ENCODE peak calls at places on chromosomes 7 and 10, in eight cellular contexts. U is HFFc6, F is AG04450, G is HCT116, Z is psoas muscle, B is bronchial epithelial cell, P is natural killer cell, K is nephron progenitor cell. J is an unnamed sample.
A peak's percentile ranks its signal among the peaks of the same experiment; 100 is the strongest.

GRCh38 chr10:79145174-79145483 is 76.4 kb downstream of the ZMIZ1 start:
- DNase-seq in U (no peak), Z (no peak), B (no peak), F (no peak), K (no peak), P (no peak), G (no peak), J (no peak)

GRCh38 chr10:36574212-36574611 is 551.2 kb upstream of the ANKRD30A start:
- DNase-seq in U (no peak), F (no peak), P (no peak), K (no peak), B (no peak), Z (no peak), G (no peak), J (no peak)

GRCh38 chr7:36314491-36314890 is 75.2 kb upstream of the ANLN start:
- DNase-seq in U (no peak), Z (no peak), P (no peak), G (no peak), K (no peak), B (no peak), F (no peak), J (no peak)

GRCh38 chr7:28330384-28331070 is 81.8 kb upstream of the CREB5 start:
- DNase-seq in G (no peak), F (no peak), P (no peak), Z (no peak), U (no peak), K (no peak), B (peak; percentile 22), J (no peak)

GRCh38 chr7:2523461-2523905 is 3.9 kb downstream of the LFNG start:
- DNase-seq in U (no peak), P (no peak), B (peak; percentile 71), Z (no peak), G (no peak), K (no peak), F (no peak), J (no peak)

GRCh38 chr10:28897617-28898464 is 220.5 kb downstream of the BAMBI start:
- DNase-seq in G (no peak), U (no peak), F (no peak), Z (no peak), K (no peak), B (no peak), P (no peak), J (no peak)

GRCh38 chr7:22601812-22602568 is 102.0 kb upstream of the STEAP1B start:
- DNase-seq in P (no peak), U (peak; percentile 84), F (no peak), Z (no peak), K (no peak), G (no peak), B (peak; percentile 38), J (no peak)

GRCh38 chr10:99938563-99938962 is 71.2 kb downstream of the DNMBP start:
- DNase-seq in K (no peak), B (no peak), Z (no peak), G (no peak), F (no peak), U (no peak), P (no peak), J (no peak)

GRCh38 chr7:151829707-151830106 is 47.2 kb downstream of the PRKAG2 start:
- DNase-seq in P (no peak), F (no peak), B (no peak), Z (peak; percentile 29), K (no peak), U (no peak), G (no peak), J (no peak)

GRCh38 chr7:101615446-101615845 is 13.7 kb downstream of the MYL10 start:
- DNase-seq in U (no peak), B (no peak), K (no peak), G (no peak), F (no peak), Z (no peak), P (no peak), J (no peak)

GRCh38 chr7:130179631-130180030 is 25.6 kb downstream of the TMEM209 start:
- DNase-seq in B (no peak), K (no peak), G (no peak), U (no peak), Z (no peak), P (no peak), F (no peak), J (no peak)

GRCh38 chr10:45410807-45411606 is 37.0 kb downstream of the ALOX5 start:
- DNase-seq in Z (no peak), K (no peak), U (no peak), G (no peak), P (no peak), B (no peak), F (no peak), J (no peak)

GRCh38 chr10:5528989-5529701 is 4.4 kb downstream of the CALML3 start:
- DNase-seq in P (no peak), G (no peak), K (no peak), Z (peak; percentile 28), B (no peak), F (no peak), U (no peak), J (no peak)

GRCh38 chr10:22570733-22571430 is 143.5 kb downstream of the PIP4K2A start:
- DNase-seq in P (peak; percentile 27), G (no peak), Z (no peak), K (no peak), U (no peak), B (no peak), F (no peak), J (no peak)

GRCh38 chr10:7007575-7008190 is 403.2 kb downstream of the SFMBT2 start:
- DNase-seq in Z (no peak), K (no peak), P (no peak), G (no peak), U (no peak), B (no peak), F (no peak), J (no peak)

GRCh38 chr10:81838950-81839349 is 36.0 kb upstream of the NRG3 start:
- DNase-seq in G (no peak), B (no peak), P (no peak), K (peak; percentile 20), U (no peak), F (no peak), Z (no peak), J (no peak)

GRCh38 chr7:139562491-139562890 is 39.0 kb downstream of the CLEC2L start:
- DNase-seq in U (no peak), P (no peak), Z (no peak), G (no peak), K (no peak), F (no peak), B (no peak), J (no peak)

GRCh38 chr7:139559364-139560105 is 36.0 kb downstream of the CLEC2L start:
- DNase-seq in G (no peak), F (no peak), Z (no peak), U (no peak), B (no peak), P (no peak), K (no peak), J (peak; percentile 10)

GRCh38 chr7:139560678-139561077 is 37.2 kb downstream of the CLEC2L start:
- DNase-seq in B (no peak), F (no peak), Z (no peak), G (no peak), K (no peak), U (no peak), P (no peak), J (no peak)

GRCh38 chr7:139560199-139560598 is 36.7 kb downstream of the CLEC2L start:
- DNase-seq in B (no peak), F (no peak), K (no peak), P (no peak), Z (no peak), U (no peak), G (no peak), J (no peak)

DNA sequence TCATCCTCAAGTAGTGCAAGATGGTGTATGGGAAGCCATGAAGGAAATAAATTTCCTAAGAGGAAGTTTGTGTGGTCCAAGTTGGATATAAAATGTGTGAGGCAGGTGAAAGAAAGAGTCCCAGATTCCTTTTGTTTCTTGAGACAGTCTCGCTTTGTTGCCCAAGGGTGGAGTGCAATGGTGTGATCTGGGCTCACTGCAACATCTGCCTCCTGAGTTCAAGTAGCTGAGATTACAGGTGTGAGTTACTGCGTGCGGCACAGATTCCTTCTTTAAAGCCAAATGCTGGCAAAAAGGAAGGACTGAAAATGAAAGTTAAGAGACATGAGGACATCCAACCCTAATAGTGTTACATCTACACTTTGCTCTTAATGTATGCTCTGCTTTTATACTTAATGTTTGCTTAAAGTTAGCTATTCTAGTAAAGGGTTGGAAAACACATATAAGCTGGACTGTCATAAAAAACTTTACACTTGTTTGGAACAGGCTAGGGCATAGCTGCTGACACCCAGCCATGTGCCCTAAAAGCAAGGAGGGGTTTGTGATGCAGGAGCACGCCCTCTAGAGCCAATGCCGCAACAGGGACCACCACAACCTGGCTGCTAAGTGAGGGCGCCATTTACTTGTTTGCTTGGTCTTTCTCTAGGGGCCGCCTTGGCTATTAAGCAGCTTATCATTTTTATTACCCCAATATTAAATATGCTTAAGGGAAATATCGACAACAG is 34.5 kb downstream of the CLEC2L start:
- DNase-seq in K (no peak), B (no peak), P (no peak), F (no peak), U (no peak), Z (no peak), G (no peak), J (peak; percentile 10)
- TF ChIP-seq CTCF in K (no peak), B (no peak), P (no peak), F (no peak), U (peak; percentile 31), Z (no peak), G (peak; percentile 29), J (peak; percentile 15)

DNA sequence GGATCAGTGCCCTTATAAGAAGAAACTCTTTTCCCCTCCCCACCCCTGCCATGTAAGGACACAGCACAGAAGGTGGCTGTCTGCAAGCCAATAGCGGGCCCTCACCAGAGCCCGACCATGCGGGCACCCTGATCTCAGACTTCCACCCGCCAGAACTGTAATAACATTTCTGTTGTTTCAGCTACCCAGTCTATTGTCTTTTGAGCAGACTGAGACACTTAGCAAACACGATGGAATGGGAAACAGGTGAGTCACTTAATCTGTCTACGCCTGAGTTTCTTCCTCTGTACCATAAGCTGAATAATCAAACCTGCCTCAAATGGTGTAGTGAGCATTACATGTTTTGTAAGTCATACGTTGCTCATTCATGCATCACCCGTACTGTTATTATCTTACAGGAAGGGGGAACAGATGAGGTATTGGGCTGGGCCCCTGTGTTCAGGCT is 58.2 kb downstream of the STRA8 start:
- DNase-seq in K (no peak), F (peak; percentile 18), U (peak; percentile 83), B (peak; percentile 100), P (no peak), G (no peak), Z (no peak), J (no peak)
- TF ChIP-seq CTCF in K (no peak), F (no peak), U (no peak), B (no peak), P (no peak), G (no peak), Z (no peak), J (no peak)

DNA sequence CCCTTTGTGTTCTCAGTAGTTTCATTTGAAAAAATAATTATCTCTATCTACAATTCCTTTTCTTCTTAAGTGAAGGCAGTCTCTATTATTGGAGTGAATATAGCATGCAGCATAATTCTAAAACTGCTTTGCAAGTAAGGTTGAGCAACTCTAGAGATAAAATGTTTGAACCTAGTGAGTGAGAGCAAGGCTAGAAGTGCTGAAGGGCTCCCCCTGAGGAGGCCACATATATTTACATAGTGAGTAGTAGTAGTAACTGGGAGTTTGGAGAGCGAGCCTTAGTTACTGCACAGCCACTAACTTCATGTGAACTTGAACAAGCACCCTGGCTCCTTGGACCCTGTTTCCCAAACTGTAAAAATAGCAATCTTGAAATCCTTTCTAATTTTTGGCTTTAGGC is 141.5 kb upstream of the DKK1 start:
- DNase-seq in Z (no peak), K (no peak), G (no peak), B (peak; percentile 2), P (no peak), F (no peak), U (no peak), J (no peak)
- TF ChIP-seq CTCF in Z (peak; percentile 17), K (no peak), G (no peak), B (no peak), P (no peak), F (peak; percentile 34), U (peak; percentile 32), J (no peak)

GRCh38 chr10:11397077-11397476 is 214.4 kb downstream of the USP6NL start:
- DNase-seq in G (no peak), U (no peak), F (no peak), P (no peak), B (no peak), K (no peak), Z (no peak), J (no peak)
- TF ChIP-seq CTCF in G (no peak), U (no peak), F (no peak), P (no peak), B (no peak), K (no peak), Z (no peak), J (no peak)

J was measured in D721Med.